ENCODE peak calls at places on chromosome 18, in seven cellular contexts. H is aorta; D is hepatocyte; K is A549; P is transverse colon; F is astrocyte; I is CD8-positive, alpha-beta T cell. U is an unnamed sample. For H3K9me3, the result is how much of the 10 kb centered on the place peaks cover.

GRCh38 chr18:32677578-32677977 is 95.2 kb downstream of the KLHL14 start:
- DNase-seq in H (no peak), D (no peak), K (no peak), P (no peak), F (no peak), I (no peak), U (no peak)

GRCh38 chr18:62690416-62690815 is 24.9 kb upstream of the PHLPP1 start:
- DNase-seq in H (no peak), D (no peak), K (no peak), P (no peak), F (no peak), I (no peak), U (no peak)

GRCh38 chr18:210780-211179 is 52.4 kb downstream of the USP14 start:
- DNase-seq in H (no peak), D (no peak), K (no peak), P (no peak), F (no peak), I (no peak), U (no peak)

GRCh38 chr18:64201781-64202180 is 52.9 kb upstream of the LINC00305 start:
- DNase-seq in H (no peak), D (no peak), K (no peak), P (no peak), F (no peak), I (no peak), U (no peak)

GRCh38 chr18:49185636-49186035 is 234.9 kb upstream of the SMAD7 start:
- DNase-seq in H (no peak), D (no peak), K (no peak), P (no peak), F (no peak), I (no peak), U (no peak)

GRCh38 chr18:3093624-3094354 is 80.8 kb upstream of the LPIN2 start:
- DNase-seq in H (no peak), D (no peak), K (no peak), P (peak), F (no peak), I (no peak), U (no peak)

GRCh38 chr18:7417742-7418141 is 149.4 kb upstream of the PTPRM start:
- DNase-seq in H (no peak), D (peak), K (peak), P (no peak), F (peak), I (no peak), U (no peak)

GRCh38 chr18:13558132-13558531 is 168.2 kb downstream of the FAM210A start:
- DNase-seq in H (no peak), D (peak), K (peak), P (no peak), F (peak), I (peak), U (peak)

GRCh38 chr18:37985126-37985525 is 419.5 kb upstream of the CELF4 start:
- DNase-seq in H (no peak), D (no peak), K (no peak), P (no peak), F (no peak), I (no peak), U (no peak)

GRCh38 chr18:34048423-34048822 is 176.3 kb downstream of the NOL4 start:
- DNase-seq in H (no peak), D (no peak), K (no peak), P (no peak), F (no peak), I (no peak), U (no peak)

GRCh38 chr18:38329145-38329544 is 763.5 kb upstream of the CELF4 start:
- DNase-seq in H (no peak), D (no peak), K (no peak), P (no peak), F (no peak), I (no peak), U (no peak)

GRCh38 chr18:10405014-10405493 is 49.4 kb upstream of the APCDD1 start:
- DNase-seq in H (no peak), D (no peak), K (no peak), P (no peak), F (no peak), I (no peak), U (no peak)

GRCh38 chr18:42187611-42188378 is 232.8 kb downstream of the PIK3C3 start:
- DNase-seq in H (no peak), D (no peak), K (no peak), P (no peak), F (peak), I (no peak), U (no peak)

GRCh38 chr18:332721-333513 is 65.1 kb upstream of the THOC1 start:
- DNase-seq in H (no peak), D (no peak), K (no peak), P (peak), F (peak), I (no peak), U (no peak)

GRCh38 chr18:48485828-48486405 is 52.9 kb upstream of the CTIF start:
- DNase-seq in H (no peak), D (no peak), K (no peak), P (no peak), F (no peak), I (no peak), U (no peak)

GRCh38 chr18:75408554-75409506 is 18.7 kb downstream of the SMIM21 start:
- DNase-seq in H (no peak), D (peak), K (peak), P (no peak), F (peak), I (no peak), U (peak)

GRCh38 chr18:31500161-31500688 is 2.2 kb downstream of the DSG2 start:
- DNase-seq in H (no peak), D (no peak), K (no peak), P (peak), F (no peak), I (no peak), U (no peak)

GRCh38 chr18:49111191-49111988 is 160.6 kb upstream of the SMAD7 start:
- DNase-seq in H (no peak), D (no peak), K (no peak), P (no peak), F (peak), I (no peak), U (no peak)

GRCh38 chr18:13389491-13390131 is 171.1 kb downstream of the LDLRAD4 start:
- DNase-seq in H (peak), D (no peak), K (no peak), P (no peak), F (no peak), I (no peak), U (no peak)

GRCh38 chr18:23226386-23226785 is 91.1 kb downstream of the CABLES1 start:
- DNase-seq in H (no peak), D (no peak), K (no peak), P (no peak), F (peak), I (no peak), U (no peak)

GRCh38 chr18:49019446-49020045 is 68.8 kb upstream of the SMAD7 start:
- DNase-seq in H (no peak), D (peak), K (no peak), P (no peak), F (peak), I (no peak), U (no peak)

GRCh38 chr18:58512161-58512581 is 116.7 kb downstream of the ALPK2 start:
- DNase-seq in H (no peak), D (no peak), K (no peak), P (no peak), F (no peak), I (no peak), U (no peak)

GRCh38 chr18:59604877-59605276 is 92.3 kb downstream of the CCBE1 start:
- DNase-seq in H (no peak), D (no peak), K (no peak), P (no peak), F (no peak), I (no peak), U (no peak)

GRCh38 chr18:23964282-23965238 is 50.0 kb upstream of the TTC39C start:
- DNase-seq in H (no peak), D (peak), K (peak), P (peak), F (no peak), I (peak), U (no peak)

GRCh38 chr18:9869713-9870430 is 15.9 kb upstream of the TXNDC2 start:
- DNase-seq in H (no peak), D (peak), K (peak), P (peak), F (peak), I (no peak), U (peak)

GRCh38 chr18:9736942-9737813 is 29.1 kb downstream of the RAB31 start:
- DNase-seq in H (no peak), D (peak), K (no peak), P (peak), F (peak), I (no peak), U (no peak)

GRCh38 chr18:23226930-23227728 is 91.8 kb downstream of the CABLES1 start:
- DNase-seq in H (peak), D (peak), K (no peak), P (no peak), F (peak), I (no peak), U (no peak)

GRCh38 chr18:59008302-59008974 is 131.2 kb upstream of the SEC11C start:
- DNase-seq in H (no peak), D (peak), K (peak), P (no peak), F (peak), I (no peak), U (peak)

GRCh38 chr18:10320848-10321247 is 133.6 kb upstream of the APCDD1 start:
- DNase-seq in H (no peak), D (no peak), K (no peak), P (no peak), F (peak), I (no peak), U (peak)

GRCh38 chr18:76573325-76574025 is 78.4 kb upstream of the ZNF516 start:
- DNase-seq in H (no peak), D (no peak), K (peak), P (no peak), F (peak), I (no peak), U (no peak)

GRCh38 chr18:43886341-43886740 is 609.1 kb upstream of the SYT4 start:
- DNase-seq in H (no peak), D (no peak), K (no peak), P (no peak), F (no peak), I (no peak), U (no peak)

GRCh38 chr18:13375302-13376255 is 157.0 kb downstream of the LDLRAD4 start:
- DNase-seq in H (peak), D (peak), K (peak), P (no peak), F (peak), I (peak), U (peak)

GRCh38 chr18:32772580-32773186 is at the start of gene KLHL14:
- DNase-seq in H (no peak), D (no peak), K (no peak), P (no peak), F (no peak), I (no peak), U (no peak)

GRCh38 chr18:77059294-77059916 is 73.2 kb downstream of the MBP start:
- DNase-seq in H (no peak), D (peak), K (peak), P (no peak), F (no peak), I (no peak), U (peak)

GRCh38 chr18:32297851-32298250 is 108.0 kb downstream of the MEP1B start:
- DNase-seq in H (no peak), D (no peak), K (no peak), P (no peak), F (no peak), I (no peak), U (no peak)

GRCh38 chr18:13379930-13380665 is 161.5 kb downstream of the LDLRAD4 start:
- DNase-seq in H (no peak), D (no peak), K (no peak), P (no peak), F (no peak), I (no peak), U (no peak)

GRCh38 chr18:10522574-10522973 is 3.3 kb upstream of the NAPG start:
- DNase-seq in H (no peak), D (no peak), K (no peak), P (no peak), F (no peak), I (no peak), U (no peak)

GRCh38 chr18:62979172-62979571 is 263.8 kb downstream of the PHLPP1 start:
- DNase-seq in H (no peak), D (no peak), K (no peak), P (no peak), F (peak), I (no peak), U (peak)

GRCh38 chr18:47246027-47246971 is 5.2 kb downstream of the SKOR2 start:
- DNase-seq in H (no peak), D (no peak), K (no peak), P (no peak), F (no peak), I (no peak), U (no peak)

GRCh38 chr18:47247036-47247832 is 4.2 kb downstream of the SKOR2 start:
- DNase-seq in H (no peak), D (peak), K (no peak), P (no peak), F (no peak), I (no peak), U (no peak)

GRCh38 chr18:47249602-47250001 is 1.9 kb downstream of the SKOR2 start:
- DNase-seq in H (no peak), D (no peak), K (no peak), P (no peak), F (no peak), I (no peak), U (no peak)

GRCh38 chr18:47248610-47249343 is 2.7 kb downstream of the SKOR2 start:
- DNase-seq in H (no peak), D (no peak), K (no peak), P (no peak), F (no peak), I (no peak), U (no peak)

GRCh38 chr18:47247833-47248609 is 3.4 kb downstream of the SKOR2 start:
- DNase-seq in H (no peak), D (no peak), K (no peak), P (no peak), F (no peak), I (no peak), U (no peak)
- H3K27ac ChIP-seq in H (no peak), D (no peak), K (no peak), P (no peak), F (no peak), I (no peak), U (no peak)

GRCh38 chr18:79026491-79026890 is 42.7 kb upstream of the ATP9B start:
- DNase-seq in H (no peak), D (no peak), K (no peak), P (no peak), F (no peak), I (no peak), U (no peak)
- H3K9me3 ChIP-seq in H (under half), D (under half), K (under half), P (under half), F (under half), I (under half), U (under half)

DNA sequence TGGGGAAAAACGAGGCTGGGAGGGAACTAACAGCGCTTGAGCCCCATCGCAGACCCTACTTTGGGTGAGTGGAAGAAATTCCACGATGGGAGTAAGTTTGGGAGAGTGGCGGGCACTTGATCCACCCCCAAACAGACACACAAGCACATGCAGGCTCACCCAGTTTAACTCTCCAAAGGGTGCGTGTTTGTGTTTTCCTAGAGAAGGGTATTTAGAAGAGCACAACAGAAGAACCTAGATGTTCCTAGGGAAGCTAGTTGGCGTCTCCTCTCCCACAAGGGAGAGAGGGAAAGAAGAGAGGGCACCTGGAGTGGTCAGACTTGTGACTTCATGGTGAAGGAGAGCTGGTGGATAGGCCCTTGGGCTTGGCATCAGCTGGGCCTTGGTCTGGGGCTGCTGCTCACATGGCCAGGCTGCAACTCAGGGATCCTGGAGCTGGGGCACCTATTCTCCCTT is 3.2 kb downstream of the GATA6 start:
- DNase-seq in H (no peak), D (no peak), K (no peak), P (no peak), F (no peak), I (no peak), U (no peak)
- H3K27ac ChIP-seq in H (peak), D (peak), K (no peak), P (peak), F (peak), I (no peak), U (no peak)

DNA sequence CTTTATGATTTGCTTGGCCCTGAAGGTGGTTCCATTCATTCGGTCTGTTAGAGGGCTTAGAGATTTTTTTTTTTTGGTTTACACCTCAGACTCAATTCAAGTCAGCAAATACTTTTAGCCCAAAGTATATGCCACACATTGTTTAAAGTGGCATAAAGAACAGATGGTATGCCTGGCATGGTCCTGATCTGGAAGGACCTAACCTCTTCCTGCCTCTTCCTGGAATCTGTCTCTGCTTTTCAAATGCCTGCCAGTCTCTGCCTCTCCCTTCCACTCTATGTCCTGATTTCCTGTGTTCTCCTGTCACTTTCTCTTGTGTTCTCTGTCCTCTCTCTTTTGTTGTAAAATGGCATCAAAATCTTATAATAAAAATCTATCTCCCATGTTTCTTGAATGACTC is 158.0 kb downstream of the ANKRD30B start:
- DNase-seq in H (no peak), D (no peak), K (no peak), P (no peak), F (no peak), I (no peak), U (no peak)
- H3K9me3 ChIP-seq in H (under half), D (under half), K (under half), P (under half), F (under half), I (under half), U (under half)

GRCh38 chr18:79068299-79068945 is 772 bp upstream of the ATP9B start:
- DNase-seq in H (no peak), D (no peak), K (no peak), P (no peak), F (peak), I (peak), U (no peak)
- H3K27ac ChIP-seq in H (peak), D (peak), K (peak), P (peak), F (peak), I (peak), U (peak)

U was measured in SJSA1.